ENCODE peak calls at places on chromosomes 1 and 21, in six cellular contexts. One of them, this sample, is unnamed.

GRCh38 chr1:101431956-101432510 is 195.2 kb downstream of the S1PR1 start:
- DNase-seq in progenitor cell of endocrine pancreas: no peak
- DNase-seq in ovary: no peak
- DNase-seq in heart right ventricle: no peak
- DNase-seq in AG04450: no peak
- DNase-seq in WTC11: no peak
- DNase-seq in this sample: no peak

GRCh38 chr1:227894306-227894721 is 53.4 kb downstream of the WNT9A start:
- DNase-seq in progenitor cell of endocrine pancreas: no peak
- DNase-seq in ovary: no peak
- DNase-seq in heart right ventricle: no peak
- DNase-seq in AG04450: no peak
- DNase-seq in WTC11: no peak
- DNase-seq in this sample: peak; percentile 24

GRCh38 chr1:198201956-198202784 is 45.4 kb downstream of the NEK7 start:
- DNase-seq in progenitor cell of endocrine pancreas: no peak
- DNase-seq in ovary: no peak
- DNase-seq in heart right ventricle: no peak
- DNase-seq in AG04450: no peak
- DNase-seq in WTC11: no peak
- DNase-seq in this sample: no peak

GRCh38 chr1:88982055-88982454 is 10.4 kb downstream of the KYAT3 start:
- DNase-seq in progenitor cell of endocrine pancreas: no peak
- DNase-seq in ovary: no peak
- DNase-seq in heart right ventricle: no peak
- DNase-seq in AG04450: no peak
- DNase-seq in WTC11: no peak
- DNase-seq in this sample: no peak

GRCh38 chr1:25797939-25798338 is 2.1 kb upstream of the SELENON start:
- DNase-seq in progenitor cell of endocrine pancreas: no peak
- DNase-seq in ovary: no peak
- DNase-seq in heart right ventricle: no peak
- DNase-seq in AG04450: no peak
- DNase-seq in WTC11: peak; percentile 81
- DNase-seq in this sample: peak; percentile 84

GRCh38 chr1:24998554-24999245 is 68.6 kb upstream of the RUNX3 start:
- DNase-seq in progenitor cell of endocrine pancreas: no peak
- DNase-seq in ovary: no peak
- DNase-seq in heart right ventricle: no peak
- DNase-seq in AG04450: no peak
- DNase-seq in WTC11: no peak
- DNase-seq in this sample: no peak

GRCh38 chr1:20212685-20213331 is 26.5 kb upstream of the PLA2G2C start:
- DNase-seq in progenitor cell of endocrine pancreas: peak; percentile 56
- DNase-seq in ovary: peak; percentile 57
- DNase-seq in heart right ventricle: peak; percentile 66
- DNase-seq in AG04450: peak; percentile 18
- DNase-seq in WTC11: peak; percentile 91
- DNase-seq in this sample: peak; percentile 94

GRCh38 chr21:45830720-45831366 is 150.7 kb upstream of the COL6A1 start:
- DNase-seq in progenitor cell of endocrine pancreas: no peak
- DNase-seq in ovary: no peak
- DNase-seq in heart right ventricle: no peak
- DNase-seq in AG04450: no peak
- DNase-seq in WTC11: no peak
- DNase-seq in this sample: peak; percentile 22

GRCh38 chr1:55572878-55573734 is 357.9 kb upstream of the USP24 start:
- DNase-seq in progenitor cell of endocrine pancreas: no peak
- DNase-seq in ovary: no peak
- DNase-seq in heart right ventricle: peak; percentile 28
- DNase-seq in AG04450: no peak
- DNase-seq in WTC11: no peak
- DNase-seq in this sample: no peak

GRCh38 chr1:24193046-24193445 is 6.0 kb upstream of the IFNLR1 start:
- DNase-seq in progenitor cell of endocrine pancreas: no peak
- DNase-seq in ovary: no peak
- DNase-seq in heart right ventricle: no peak
- DNase-seq in AG04450: peak; percentile 21
- DNase-seq in WTC11: no peak
- DNase-seq in this sample: peak; percentile 55

GRCh38 chr1:200525167-200526123 is 95.1 kb downstream of the KIF14 start:
- DNase-seq in progenitor cell of endocrine pancreas: no peak
- DNase-seq in ovary: no peak
- DNase-seq in heart right ventricle: no peak
- DNase-seq in AG04450: no peak
- DNase-seq in WTC11: no peak
- DNase-seq in this sample: no peak

GRCh38 chr1:115184951-115185331 is 95.6 kb upstream of the TSPAN2 start:
- DNase-seq in progenitor cell of endocrine pancreas: no peak
- DNase-seq in ovary: no peak
- DNase-seq in heart right ventricle: no peak
- DNase-seq in AG04450: no peak
- DNase-seq in WTC11: no peak
- DNase-seq in this sample: no peak

GRCh38 chr1:162292422-162292849 is 84.2 kb downstream of the SPATA46 start:
- DNase-seq in progenitor cell of endocrine pancreas: no peak
- DNase-seq in ovary: no peak
- DNase-seq in heart right ventricle: no peak
- DNase-seq in AG04450: no peak
- DNase-seq in WTC11: no peak
- DNase-seq in this sample: no peak

GRCh38 chr21:34626131-34626530 is 11.2 kb upstream of the RCAN1 start:
- DNase-seq in progenitor cell of endocrine pancreas: no peak
- DNase-seq in ovary: no peak
- DNase-seq in heart right ventricle: no peak
- DNase-seq in AG04450: no peak
- DNase-seq in WTC11: no peak
- DNase-seq in this sample: no peak

GRCh38 chr1:65596768-65597167 is 176.3 kb downstream of the LEPR start:
- DNase-seq in progenitor cell of endocrine pancreas: no peak
- DNase-seq in ovary: no peak
- DNase-seq in heart right ventricle: no peak
- DNase-seq in AG04450: no peak
- DNase-seq in WTC11: no peak
- DNase-seq in this sample: no peak

GRCh38 chr21:22763442-22763841 is 1765.2 kb downstream of the NCAM2 start:
- DNase-seq in progenitor cell of endocrine pancreas: no peak
- DNase-seq in ovary: no peak
- DNase-seq in heart right ventricle: no peak
- DNase-seq in AG04450: no peak
- DNase-seq in WTC11: no peak
- DNase-seq in this sample: no peak

GRCh38 chr21:45001134-45002095 is 61.6 kb downstream of the SLX9 start:
- DNase-seq in progenitor cell of endocrine pancreas: no peak
- DNase-seq in ovary: no peak
- DNase-seq in heart right ventricle: peak; percentile 75
- DNase-seq in AG04450: peak; percentile 36
- DNase-seq in WTC11: no peak
- DNase-seq in this sample: no peak

GRCh38 chr1:178645826-178646200 is 79.2 kb upstream of the RALGPS2 start:
- DNase-seq in progenitor cell of endocrine pancreas: no peak
- DNase-seq in ovary: no peak
- DNase-seq in heart right ventricle: no peak
- DNase-seq in AG04450: no peak
- DNase-seq in WTC11: no peak
- DNase-seq in this sample: no peak

GRCh38 chr1:23745515-23745914 is 2.2 kb downstream of the ELOA start:
- DNase-seq in progenitor cell of endocrine pancreas: no peak
- DNase-seq in ovary: no peak
- DNase-seq in heart right ventricle: no peak
- DNase-seq in AG04450: no peak
- DNase-seq in WTC11: no peak
- DNase-seq in this sample: no peak

GRCh38 chr21:39108291-39109162 is 74.7 kb downstream of the PSMG1 start:
- DNase-seq in progenitor cell of endocrine pancreas: no peak
- DNase-seq in ovary: no peak
- DNase-seq in heart right ventricle: no peak
- DNase-seq in AG04450: no peak
- DNase-seq in WTC11: no peak
- DNase-seq in this sample: no peak

GRCh38 chr1:232123775-232124659 is 497.4 kb downstream of the DISC1 start:
- DNase-seq in progenitor cell of endocrine pancreas: no peak
- DNase-seq in ovary: no peak
- DNase-seq in heart right ventricle: no peak
- DNase-seq in AG04450: no peak
- DNase-seq in WTC11: no peak
- DNase-seq in this sample: peak; percentile 57

GRCh38 chr1:90964444-90965035 is 57.3 kb downstream of the ZNF644 start:
- DNase-seq in progenitor cell of endocrine pancreas: no peak
- DNase-seq in ovary: no peak
- DNase-seq in heart right ventricle: no peak
- DNase-seq in AG04450: no peak
- DNase-seq in WTC11: no peak
- DNase-seq in this sample: no peak

GRCh38 chr1:183989604-183990003 is 47.9 kb downstream of the COLGALT2 start:
- DNase-seq in progenitor cell of endocrine pancreas: no peak
- DNase-seq in ovary: no peak
- DNase-seq in heart right ventricle: no peak
- DNase-seq in AG04450: no peak
- DNase-seq in WTC11: no peak
- DNase-seq in this sample: no peak

GRCh38 chr1:15936025-15936424 is 39.9 kb downstream of the ZBTB17 start:
- DNase-seq in progenitor cell of endocrine pancreas: no peak
- DNase-seq in ovary: no peak
- DNase-seq in heart right ventricle: no peak
- DNase-seq in AG04450: no peak
- DNase-seq in WTC11: no peak
- DNase-seq in this sample: no peak

GRCh38 chr1:15937146-15937545 is 38.8 kb downstream of the ZBTB17 start:
- DNase-seq in progenitor cell of endocrine pancreas: no peak
- DNase-seq in ovary: no peak
- DNase-seq in heart right ventricle: no peak
- DNase-seq in AG04450: no peak
- DNase-seq in WTC11: no peak
- DNase-seq in this sample: no peak

GRCh38 chr1:15938628-15939161 is 37.2 kb downstream of the ZBTB17 start:
- DNase-seq in progenitor cell of endocrine pancreas: no peak
- DNase-seq in ovary: no peak
- DNase-seq in heart right ventricle: no peak
- DNase-seq in AG04450: no peak
- DNase-seq in WTC11: no peak
- DNase-seq in this sample: no peak

GRCh38 chr1:15939181-15940109 is 36.5 kb downstream of the ZBTB17 start:
- DNase-seq in progenitor cell of endocrine pancreas: no peak
- DNase-seq in ovary: peak; percentile 50
- DNase-seq in heart right ventricle: no peak
- DNase-seq in AG04450: no peak
- DNase-seq in WTC11: no peak
- DNase-seq in this sample: no peak

GRCh38 chr1:15937706-15938168 is 38.2 kb downstream of the ZBTB17 start:
- DNase-seq in progenitor cell of endocrine pancreas: no peak
- DNase-seq in ovary: no peak
- DNase-seq in heart right ventricle: no peak
- DNase-seq in AG04450: no peak
- DNase-seq in WTC11: peak; percentile 56
- DNase-seq in this sample: no peak
- TF ChIP-seq CTCF in progenitor cell of endocrine pancreas: peak; percentile 12
- TF ChIP-seq CTCF in ovary: no peak
- TF ChIP-seq CTCF in heart right ventricle: peak; percentile 5
- TF ChIP-seq CTCF in AG04450: peak; percentile 7
- TF ChIP-seq CTCF in WTC11: no peak
- TF ChIP-seq CTCF in this sample: peak; percentile 59

DNA sequence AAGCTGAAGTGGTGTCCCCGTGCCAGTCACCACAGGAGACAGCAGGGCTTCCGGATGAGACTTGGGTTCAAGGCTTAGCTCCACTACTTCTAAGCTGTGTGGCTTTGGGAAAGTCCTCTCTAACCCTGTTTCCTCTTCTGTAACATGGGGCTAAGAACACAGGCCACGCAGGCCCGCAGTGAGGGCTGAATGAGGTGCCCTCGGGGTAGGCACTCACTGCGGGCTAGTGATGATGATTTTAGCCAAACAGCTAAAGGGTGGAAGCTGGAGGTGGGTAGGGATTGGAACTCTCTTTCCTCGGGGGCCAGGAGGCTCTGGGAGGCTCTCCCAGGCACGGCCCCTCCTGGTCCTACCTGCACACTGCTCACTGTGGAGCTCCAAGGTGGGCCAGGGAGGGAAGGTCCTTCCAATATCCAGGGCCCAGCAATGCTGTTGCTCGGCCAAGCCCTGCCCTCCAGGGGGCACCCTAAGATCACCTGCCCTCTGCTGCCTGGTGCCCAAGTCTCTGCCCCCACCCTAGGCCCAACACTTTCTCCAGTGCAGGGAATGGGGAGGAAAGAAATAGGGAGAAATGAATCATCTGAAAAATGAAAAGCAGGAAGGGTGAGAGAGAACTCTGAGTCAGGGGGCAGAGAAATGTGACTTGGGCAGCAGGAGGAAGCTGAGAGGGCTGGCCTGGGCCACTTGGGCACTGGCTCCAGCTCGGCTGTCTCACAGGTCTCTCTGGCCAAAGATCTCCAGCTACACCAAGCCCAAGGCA is 19.2 kb upstream of the EVA1B start:
- DNase-seq in progenitor cell of endocrine pancreas: no peak
- DNase-seq in ovary: no peak
- DNase-seq in heart right ventricle: peak; percentile 59
- DNase-seq in AG04450: no peak
- DNase-seq in WTC11: peak; percentile 73
- DNase-seq in this sample: peak; percentile 67
- TF ChIP-seq CTCF in progenitor cell of endocrine pancreas: peak; percentile 47
- TF ChIP-seq CTCF in ovary: peak; percentile 37
- TF ChIP-seq CTCF in heart right ventricle: peak; percentile 75
- TF ChIP-seq CTCF in AG04450: peak; percentile 64
- TF ChIP-seq CTCF in WTC11: peak; percentile 25
- TF ChIP-seq CTCF in this sample: peak; percentile 75

GRCh38 chr1:87673748-87674147 is 345.1 kb downstream of the LMO4 start:
- DNase-seq in progenitor cell of endocrine pancreas: no peak
- DNase-seq in ovary: no peak
- DNase-seq in heart right ventricle: no peak
- DNase-seq in AG04450: no peak
- DNase-seq in WTC11: no peak
- DNase-seq in this sample: no peak
- TF ChIP-seq CTCF in progenitor cell of endocrine pancreas: peak; percentile 25
- TF ChIP-seq CTCF in ovary: no peak
- TF ChIP-seq CTCF in heart right ventricle: no peak
- TF ChIP-seq CTCF in AG04450: no peak
- TF ChIP-seq CTCF in WTC11: no peak
- TF ChIP-seq CTCF in this sample: peak; percentile 43

DNA sequence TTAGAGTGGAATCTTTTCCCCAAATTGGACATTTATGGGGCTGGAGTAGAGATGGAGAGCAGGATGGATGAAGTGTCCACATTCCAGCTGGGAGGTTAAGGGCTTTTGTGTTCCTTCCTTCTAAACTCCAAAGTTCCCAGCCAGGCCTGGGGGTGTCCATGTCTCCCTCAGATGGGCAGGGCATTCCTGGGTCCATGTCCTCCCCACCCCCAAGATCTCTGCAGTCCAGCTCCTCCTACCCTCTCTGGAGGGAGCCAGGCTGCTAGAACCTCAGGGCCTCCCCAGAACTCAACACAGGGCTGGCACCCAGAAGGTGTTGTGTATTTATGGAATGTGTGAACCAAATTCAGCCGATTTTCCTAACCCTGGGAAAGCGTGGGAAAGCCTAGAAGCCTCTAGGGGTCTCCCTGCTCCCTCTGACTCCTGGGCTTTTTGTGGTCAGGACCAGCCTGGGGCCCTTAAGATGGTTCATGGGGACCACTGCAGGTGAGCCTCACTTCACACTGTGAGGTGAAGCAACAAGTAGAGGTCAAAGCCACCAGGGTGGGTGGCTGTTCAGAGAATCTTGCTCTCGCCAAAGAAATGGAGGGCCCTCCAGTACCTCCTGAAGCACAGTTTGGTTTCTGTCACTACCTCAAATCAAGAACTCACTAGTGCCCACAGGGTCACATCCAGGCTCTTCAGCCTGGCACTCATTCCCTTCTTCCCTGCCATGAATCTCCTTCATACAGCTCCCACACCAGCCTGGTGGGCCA is 54.8 kb downstream of the GLIS1 start:
- DNase-seq in progenitor cell of endocrine pancreas: no peak
- DNase-seq in ovary: no peak
- DNase-seq in heart right ventricle: no peak
- DNase-seq in AG04450: no peak
- DNase-seq in WTC11: peak; percentile 40
- DNase-seq in this sample: no peak
- TF ChIP-seq CTCF in progenitor cell of endocrine pancreas: peak; percentile 34
- TF ChIP-seq CTCF in ovary: no peak
- TF ChIP-seq CTCF in heart right ventricle: no peak
- TF ChIP-seq CTCF in AG04450: peak; percentile 40
- TF ChIP-seq CTCF in WTC11: no peak
- TF ChIP-seq CTCF in this sample: peak; percentile 61